ENCODE peak calls at places on chromosomes 13 and 19, in six cellular contexts. B is GM12865; V is breast epithelium; Y is AG10803; A is RPMI7951; O is effector memory CD4-positive, alpha-beta T cell. E is an unnamed sample.

GRCh38 chr13:37602743-37603381 is 4.3 kb upstream of the POSTN start:
- DNase-seq in B (peak; percentile 0), O (no peak), V (no peak), Y (peak; percentile 52), A (peak; percentile 34), E (no peak)

GRCh38 chr13:106028916-106029315 is 506.5 kb downstream of the EFNB2 start:
- DNase-seq in B (no peak), Y (peak; percentile 66), O (no peak), A (peak; percentile 74), V (no peak), E (peak; percentile 31)

GRCh38 chr13:107835339-107836018 is 379.9 kb downstream of the LIG4 start:
- DNase-seq in A (no peak), B (no peak), Y (peak; percentile 65), O (no peak), V (no peak), E (peak; percentile 42)

GRCh38 chr13:39959497-39959896 is 304.0 kb downstream of the COG6 start:
- DNase-seq in V (no peak), B (peak; percentile 43), A (no peak), O (no peak), Y (no peak), E (no peak)

GRCh38 chr19:12834976-12835757 is 788 bp upstream of the RTBDN start:
- DNase-seq in B (no peak), O (no peak), A (no peak), V (no peak), Y (no peak), E (no peak)

GRCh38 chr13:37306778-37307544 is 201.5 kb upstream of the CSNK1A1L start:
- DNase-seq in B (no peak), V (no peak), A (peak; percentile 96), Y (peak; percentile 95), O (no peak), E (peak; percentile 90)

GRCh38 chr13:95784161-95784880 is 107.4 kb downstream of the DNAJC3 start:
- DNase-seq in V (no peak), A (peak; percentile 77), O (no peak), B (no peak), Y (peak; percentile 84), E (peak; percentile 55)

GRCh38 chr19:44846455-44847143 is 502 bp downstream of the NECTIN2 start:
- DNase-seq in A (no peak), V (no peak), Y (peak; percentile 39), O (no peak), B (no peak), E (no peak)

GRCh38 chr19:33310606-33311325 is 8.4 kb upstream of the CEBPA start:
- DNase-seq in Y (no peak), O (no peak), A (no peak), B (no peak), V (no peak), E (no peak)

GRCh38 chr19:902093-902370 is 8.7 kb downstream of the RNU6-9 start:
- DNase-seq in A (no peak), V (no peak), Y (no peak), O (no peak), B (no peak), E (no peak)

GRCh38 chr19:35106291-35106583 is 9.4 kb upstream of the FXYD3 start:
- DNase-seq in B (no peak), O (no peak), A (no peak), V (no peak), Y (no peak), E (no peak)

GRCh38 chr19:791605-792360 is 5.5 kb upstream of the PTBP1 start:
- DNase-seq in B (no peak), O (no peak), V (no peak), A (no peak), Y (no peak), E (no peak)

GRCh38 chr19:49071860-49072547 is 495 bp downstream of the KCNA7 start:
- DNase-seq in V (no peak), A (no peak), B (no peak), O (no peak), Y (no peak), E (no peak)

GRCh38 chr13:75263741-75264407 is 218.1 kb downstream of the TBC1D4 start:
- DNase-seq in V (no peak), O (no peak), B (no peak), Y (peak; percentile 61), A (peak; percentile 38), E (peak; percentile 66)

GRCh38 chr13:96816261-96816660 is 178.0 kb downstream of the OXGR1 start:
- DNase-seq in O (no peak), A (no peak), V (no peak), B (no peak), Y (peak; percentile 13), E (no peak)

GRCh38 chr13:42732073-42732472 is 49.3 kb upstream of the FAM216B start:
- DNase-seq in O (no peak), A (no peak), Y (no peak), B (no peak), V (no peak), E (no peak)

GRCh38 chr13:51435002-51435578 is 17.7 kb downstream of the INTS6 start:
- DNase-seq in B (no peak), Y (peak; percentile 20), A (peak; percentile 3), O (no peak), V (no peak), E (no peak)

GRCh38 chr19:23800868-23801267 is 42.2 kb upstream of the ZNF681 start:
- DNase-seq in A (no peak), Y (no peak), O (no peak), B (no peak), V (no peak), E (no peak)

GRCh38 chr13:100059827-100060226 is 29.1 kb upstream of the PCCA start:
- DNase-seq in A (no peak), O (no peak), Y (no peak), V (no peak), B (no peak), E (no peak)

GRCh38 chr19:33197591-33198000 is 3.5 kb downstream of the LRP3 start:
- DNase-seq in B (peak; percentile 32), O (no peak), Y (no peak), V (no peak), A (no peak), E (no peak)

GRCh38 chr19:6811906-6812305 is 39.4 kb downstream of the VAV1 start:
- DNase-seq in Y (peak; percentile 55), V (no peak), B (peak; percentile 47), O (no peak), A (peak; percentile 80), E (peak; percentile 18)

GRCh38 chr19:32380269-32380668 is 25.3 kb upstream of the DPY19L3 start:
- DNase-seq in O (no peak), B (no peak), V (no peak), Y (no peak), A (no peak), E (no peak)